ENCODE peak calls at places on chromosomes 6 and 20, in eight cellular contexts. L, Q, Z, P, X, S, H and W are unnamed samples.
A peak's percentile ranks its signal among the peaks of the same experiment; 100 is the strongest.

GRCh38 chr6:41732601-41733348 is 2.6 kb downstream of the TFEB start:
- DNase-seq in L (no peak), Q (no peak), Z (no peak), P (peak; percentile 78), X (peak; percentile 78), S (peak; percentile 59), H (no peak), W (no peak)

GRCh38 chr6:372336-372911 is 19.1 kb upstream of the IRF4 start:
- DNase-seq in L (no peak), Q (no peak), Z (no peak), P (no peak), X (no peak), S (no peak), H (no peak), W (no peak)

GRCh38 chr20:18504479-18505060 is 3.2 kb upstream of the SEC23B start:
- DNase-seq in L (peak; percentile 57), Q (no peak), Z (no peak), P (no peak), X (no peak), S (no peak), H (peak; percentile 67), W (peak; percentile 76)

GRCh38 chr6:112235956-112236355 is 18.4 kb downstream of the LAMA4 start:
- DNase-seq in L (no peak), Q (no peak), Z (no peak), P (no peak), X (no peak), S (no peak), H (no peak), W (no peak)

GRCh38 chr6:149480502-149481280 is 4.1 kb downstream of the ZC3H12D start:
- DNase-seq in L (no peak), Q (no peak), Z (no peak), P (peak; percentile 46), X (peak; percentile 79), S (peak; percentile 33), H (no peak), W (no peak)

GRCh38 chr6:146351018-146351417 is 192.6 kb upstream of the RAB32 start:
- DNase-seq in L (no peak), Q (no peak), Z (no peak), P (no peak), X (no peak), S (no peak), H (no peak), W (no peak)

GRCh38 chr6:39377530-39377929 is 55.0 kb upstream of the KCNK16 start:
- DNase-seq in L (peak; percentile 71), Q (no peak), Z (peak; percentile 74), P (no peak), X (no peak), S (no peak), H (no peak), W (peak; percentile 86)

GRCh38 chr6:143233563-143234285 is 173.0 kb downstream of the AIG1 start:
- DNase-seq in L (no peak), Q (no peak), Z (peak; percentile 20), P (no peak), X (no peak), S (no peak), H (no peak), W (peak; percentile 33)

GRCh38 chr6:4677751-4678065 is 98.5 kb upstream of the CDYL start:
- DNase-seq in L (no peak), Q (no peak), Z (no peak), P (no peak), X (no peak), S (no peak), H (no peak), W (no peak)

GRCh38 chr6:13924146-13924948 is 405 bp upstream of the RNF182 start:
- DNase-seq in L (peak; percentile 10), Q (no peak), Z (peak; percentile 87), P (peak; percentile 23), X (peak; percentile 43), S (peak; percentile 10), H (peak; percentile 76), W (peak; percentile 78)

GRCh38 chr6:169141706-169142705 is 111.6 kb downstream of the THBS2 start:
- DNase-seq in L (peak; percentile 56), Q (no peak), Z (no peak), P (no peak), X (no peak), S (no peak), H (no peak), W (no peak)

DNA sequence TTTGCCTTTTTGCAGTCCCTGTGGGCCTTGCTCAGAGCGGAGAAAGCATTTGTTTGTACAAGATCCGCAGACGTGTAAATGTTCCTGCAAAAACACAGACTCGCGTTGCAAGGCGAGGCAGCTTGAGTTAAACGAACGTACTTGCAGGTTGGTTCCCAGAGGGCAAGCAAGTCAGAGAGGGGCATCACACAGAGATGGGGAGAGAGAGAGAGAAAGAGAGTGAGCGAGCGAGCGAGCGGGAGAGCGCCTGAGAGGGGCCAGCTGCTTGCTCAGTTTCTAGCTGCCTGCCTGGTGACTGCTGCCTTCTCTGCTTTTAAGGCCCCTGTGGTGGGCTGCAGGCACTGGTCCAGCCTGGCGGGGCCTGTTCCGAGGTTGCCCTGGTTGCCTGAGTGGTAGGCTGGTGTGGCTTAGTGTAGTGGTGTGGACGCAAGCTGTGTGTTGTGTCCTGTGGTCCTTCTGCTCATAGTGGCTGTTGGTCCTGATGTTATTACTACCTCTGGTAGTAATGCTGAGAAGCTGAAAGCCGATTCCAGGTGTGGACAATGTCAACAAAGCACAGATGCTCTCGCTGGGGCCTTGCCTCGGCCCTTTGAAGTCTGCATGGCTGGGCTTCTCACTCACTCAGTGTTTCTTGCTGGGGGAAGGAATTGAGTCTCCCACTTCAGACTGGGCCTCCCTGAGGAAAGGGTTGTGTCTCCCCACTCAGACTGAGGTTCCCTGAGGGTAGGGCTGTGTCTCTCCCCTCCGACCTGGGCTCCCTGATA is 12.1 kb downstream of the VEGFA start:
- DNase-seq in L (no peak), Q (no peak), Z (no peak), P (no peak), X (no peak), S (no peak), H (no peak), W (no peak)
- H3K27ac ChIP-seq in L (peak overlapping the region; percentile 31), Q (no peak overlapping the region), Z (no peak overlapping the region), P (no peak overlapping the region), X (no peak overlapping the region), S (no peak overlapping the region), H (no peak overlapping the region), W (peak overlapping the region; percentile 76)

GRCh38 chr20:31567380-31567720 is 37.7 kb upstream of the ID1 start:
- DNase-seq in L (no peak), Q (no peak), Z (no peak), P (no peak), X (no peak), S (no peak), H (no peak), W (no peak)

GRCh38 chr20:31569163-31570020 is 35.7 kb upstream of the ID1 start:
- DNase-seq in L (peak; percentile 53), Q (no peak), Z (no peak), P (peak; percentile 54), X (peak; percentile 52), S (peak; percentile 48), H (peak; percentile 75), W (peak; percentile 58)

GRCh38 chr20:31566658-31567379 is 38.3 kb upstream of the ID1 start:
- DNase-seq in L (no peak), Q (peak; percentile 98), Z (no peak), P (peak; percentile 21), X (no peak), S (no peak), H (no peak), W (no peak)

GRCh38 chr20:31568773-31569162 is 36.3 kb upstream of the ID1 start:
- DNase-seq in L (no peak), Q (peak; percentile 56), Z (no peak), P (no peak), X (no peak), S (no peak), H (no peak), W (no peak)

GRCh38 chr20:31568041-31568731 is 36.9 kb upstream of the ID1 start:
- DNase-seq in L (no peak), Q (peak; percentile 81), Z (no peak), P (no peak), X (no peak), S (no peak), H (no peak), W (no peak)
- H3K27ac ChIP-seq in L (peak overlapping the region; percentile 93), Q (peak overlapping the region; percentile 97), Z (no peak overlapping the region), P (no peak overlapping the region), X (no peak overlapping the region), S (no peak overlapping the region), H (no peak overlapping the region), W (peak overlapping the region; percentile 80)

GRCh38 chr6:15881150-15881549 is 218.3 kb upstream of the DTNBP1 start:
- DNase-seq in L (peak; percentile 32), Q (no peak), Z (no peak), P (no peak), X (no peak), S (no peak), H (no peak), W (no peak)

GRCh38 chr6:15882915-15883314 is 220.1 kb upstream of the DTNBP1 start:
- DNase-seq in L (no peak), Q (no peak), Z (no peak), P (no peak), X (no peak), S (no peak), H (no peak), W (no peak)

GRCh38 chr6:15879372-15880261 is 216.8 kb upstream of the DTNBP1 start:
- DNase-seq in L (peak; percentile 76), Q (no peak), Z (no peak), P (peak; percentile 39), X (peak; percentile 41), S (peak; percentile 46), H (peak; percentile 71), W (peak; percentile 79)

GRCh38 chr6:15882345-15882744 is 219.5 kb upstream of the DTNBP1 start:
- DNase-seq in L (no peak), Q (no peak), Z (no peak), P (no peak), X (no peak), S (no peak), H (no peak), W (no peak)

GRCh38 chr6:15880262-15880973 is 217.6 kb upstream of the DTNBP1 start:
- DNase-seq in L (no peak), Q (no peak), Z (no peak), P (no peak), X (no peak), S (no peak), H (no peak), W (no peak)
- H3K27ac ChIP-seq in L (peak overlapping the region; percentile 10), Q (no peak overlapping the region), Z (no peak overlapping the region), P (no peak overlapping the region), X (no peak overlapping the region), S (no peak overlapping the region), H (no peak overlapping the region), W (no peak overlapping the region)

GRCh38 chr20:1297486-1297885 is 31.4 kb downstream of the SNPH start:
- DNase-seq in L (no peak), Q (no peak), Z (no peak), P (no peak), X (no peak), S (no peak), H (no peak), W (no peak)

GRCh38 chr20:1300083-1300840 is 28.7 kb downstream of the SDCBP2 start:
- DNase-seq in L (no peak), Q (no peak), Z (no peak), P (no peak), X (no peak), S (no peak), H (no peak), W (no peak)

GRCh38 chr20:1298166-1298565 is 30.8 kb downstream of the SDCBP2 start:
- DNase-seq in L (no peak), Q (no peak), Z (no peak), P (no peak), X (no peak), S (no peak), H (no peak), W (no peak)

GRCh38 chr20:1299522-1299921 is 29.4 kb downstream of the SDCBP2 start:
- DNase-seq in L (no peak), Q (no peak), Z (no peak), P (no peak), X (no peak), S (peak; percentile 12), H (peak; percentile 61), W (no peak)

GRCh38 chr20:1298888-1299511 is 29.9 kb downstream of the SDCBP2 start:
- DNase-seq in L (no peak), Q (no peak), Z (no peak), P (no peak), X (no peak), S (no peak), H (peak; percentile 35), W (no peak)
- H3K27ac ChIP-seq in L (no peak overlapping the region), Q (no peak overlapping the region), Z (no peak overlapping the region), P (no peak overlapping the region), X (no peak overlapping the region), S (peak overlapping the region; percentile 17), H (no peak overlapping the region), W (no peak overlapping the region)